ENCODE peak calls at places on chromosomes 4 and X, in eight cellular contexts. One of them, this sample, is unnamed.

GRCh38 chr4:85909851-85910250 is 434.9 kb downstream of the ARHGAP24 start:
- DNase-seq in central memory CD8-positive, alpha-beta T cell: no peak
- DNase-seq in HTR-8/SVneo: no peak
- DNase-seq in cardiac muscle cell: no peak
- DNase-seq in activated T-cell treated with anti-CD3 and anti-CD28 coated beads for 1 hour: no peak
- DNase-seq in DMS 273 treated with DMSO at 0.1 percent for 48 hours: no peak
- DNase-seq in NCI-H1417: no peak
- DNase-seq in AG20443: no peak
- DNase-seq in this sample: no peak

GRCh38 chr4:173171098-173171497 is 2.5 kb downstream of the GALNT7 start:
- DNase-seq in cardiac muscle cell: peak; percentile 25
- DNase-seq in central memory CD8-positive, alpha-beta T cell: no peak
- DNase-seq in NCI-H1417: no peak
- DNase-seq in HTR-8/SVneo: peak; percentile 51
- DNase-seq in AG20443: peak; percentile 29
- DNase-seq in DMS 273 treated with DMSO at 0.1 percent for 48 hours: no peak
- DNase-seq in activated T-cell treated with anti-CD3 and anti-CD28 coated beads for 1 hour: no peak
- DNase-seq in this sample: no peak

GRCh38 chr4:76206222-76206942 is 7.2 kb downstream of the SCARB2 start:
- DNase-seq in activated T-cell treated with anti-CD3 and anti-CD28 coated beads for 1 hour: no peak
- DNase-seq in central memory CD8-positive, alpha-beta T cell: no peak
- DNase-seq in AG20443: peak; percentile 13
- DNase-seq in HTR-8/SVneo: no peak
- DNase-seq in NCI-H1417: no peak
- DNase-seq in cardiac muscle cell: no peak
- DNase-seq in DMS 273 treated with DMSO at 0.1 percent for 48 hours: no peak
- DNase-seq in this sample: no peak

GRCh38 chr4:152357206-152357605 is 178.7 kb downstream of the FBXW7 start:
- DNase-seq in activated T-cell treated with anti-CD3 and anti-CD28 coated beads for 1 hour: no peak
- DNase-seq in AG20443: no peak
- DNase-seq in DMS 273 treated with DMSO at 0.1 percent for 48 hours: no peak
- DNase-seq in central memory CD8-positive, alpha-beta T cell: no peak
- DNase-seq in NCI-H1417: no peak
- DNase-seq in HTR-8/SVneo: no peak
- DNase-seq in cardiac muscle cell: no peak
- DNase-seq in this sample: no peak

GRCh38 chr4:115720611-115721010 is 607.2 kb upstream of the NDST4 start:
- DNase-seq in DMS 273 treated with DMSO at 0.1 percent for 48 hours: no peak
- DNase-seq in central memory CD8-positive, alpha-beta T cell: no peak
- DNase-seq in cardiac muscle cell: no peak
- DNase-seq in AG20443: no peak
- DNase-seq in HTR-8/SVneo: no peak
- DNase-seq in activated T-cell treated with anti-CD3 and anti-CD28 coated beads for 1 hour: no peak
- DNase-seq in NCI-H1417: no peak
- DNase-seq in this sample: no peak

GRCh38 chr4:40887690-40888089 is 137.9 kb downstream of the NSUN7 start:
- DNase-seq in AG20443: peak; percentile 80
- DNase-seq in DMS 273 treated with DMSO at 0.1 percent for 48 hours: no peak
- DNase-seq in HTR-8/SVneo: no peak
- DNase-seq in cardiac muscle cell: no peak
- DNase-seq in NCI-H1417: no peak
- DNase-seq in central memory CD8-positive, alpha-beta T cell: no peak
- DNase-seq in activated T-cell treated with anti-CD3 and anti-CD28 coated beads for 1 hour: no peak
- DNase-seq in this sample: no peak

GRCh38 chrX:20513185-20513584 is 246.5 kb upstream of the RPS6KA3 start:
- DNase-seq in activated T-cell treated with anti-CD3 and anti-CD28 coated beads for 1 hour: no peak
- DNase-seq in DMS 273 treated with DMSO at 0.1 percent for 48 hours: no peak
- DNase-seq in cardiac muscle cell: no peak
- DNase-seq in NCI-H1417: no peak
- DNase-seq in AG20443: no peak
- DNase-seq in HTR-8/SVneo: no peak
- DNase-seq in central memory CD8-positive, alpha-beta T cell: no peak
- DNase-seq in this sample: no peak

GRCh38 chr4:61853041-61853440 is 652.9 kb downstream of the ADGRL3 start:
- DNase-seq in HTR-8/SVneo: no peak
- DNase-seq in activated T-cell treated with anti-CD3 and anti-CD28 coated beads for 1 hour: no peak
- DNase-seq in NCI-H1417: no peak
- DNase-seq in DMS 273 treated with DMSO at 0.1 percent for 48 hours: no peak
- DNase-seq in AG20443: no peak
- DNase-seq in cardiac muscle cell: no peak
- DNase-seq in central memory CD8-positive, alpha-beta T cell: no peak
- DNase-seq in this sample: no peak

GRCh38 chr4:18050448-18050847 is 28.9 kb upstream of the LCORL start:
- DNase-seq in AG20443: no peak
- DNase-seq in NCI-H1417: no peak
- DNase-seq in HTR-8/SVneo: no peak
- DNase-seq in DMS 273 treated with DMSO at 0.1 percent for 48 hours: no peak
- DNase-seq in activated T-cell treated with anti-CD3 and anti-CD28 coated beads for 1 hour: no peak
- DNase-seq in cardiac muscle cell: no peak
- DNase-seq in central memory CD8-positive, alpha-beta T cell: no peak
- DNase-seq in this sample: no peak

GRCh38 chrX:154074199-154074598 is 23.3 kb downstream of the MECP2 start:
- DNase-seq in NCI-H1417: no peak
- DNase-seq in DMS 273 treated with DMSO at 0.1 percent for 48 hours: no peak
- DNase-seq in activated T-cell treated with anti-CD3 and anti-CD28 coated beads for 1 hour: no peak
- DNase-seq in HTR-8/SVneo: peak; percentile 63
- DNase-seq in central memory CD8-positive, alpha-beta T cell: no peak
- DNase-seq in cardiac muscle cell: peak; percentile 18
- DNase-seq in AG20443: peak; percentile 49
- DNase-seq in this sample: no peak

GRCh38 chr4:81814909-81815539 is 343.3 kb upstream of the RASGEF1B start:
- DNase-seq in HTR-8/SVneo: no peak
- DNase-seq in NCI-H1417: no peak
- DNase-seq in DMS 273 treated with DMSO at 0.1 percent for 48 hours: no peak
- DNase-seq in central memory CD8-positive, alpha-beta T cell: no peak
- DNase-seq in AG20443: no peak
- DNase-seq in activated T-cell treated with anti-CD3 and anti-CD28 coated beads for 1 hour: no peak
- DNase-seq in cardiac muscle cell: no peak
- DNase-seq in this sample: no peak

GRCh38 chr4:93791570-93792195 is 36.9 kb upstream of the ATOH1 start:
- DNase-seq in central memory CD8-positive, alpha-beta T cell: no peak
- DNase-seq in NCI-H1417: peak; percentile 64
- DNase-seq in HTR-8/SVneo: peak; percentile 24
- DNase-seq in activated T-cell treated with anti-CD3 and anti-CD28 coated beads for 1 hour: no peak
- DNase-seq in AG20443: peak; percentile 64
- DNase-seq in cardiac muscle cell: peak; percentile 84
- DNase-seq in DMS 273 treated with DMSO at 0.1 percent for 48 hours: peak; percentile 25
- DNase-seq in this sample: peak; percentile 64

GRCh38 chr4:179040259-179040658 is 1598.0 kb upstream of the AGA start:
- DNase-seq in AG20443: no peak
- DNase-seq in central memory CD8-positive, alpha-beta T cell: no peak
- DNase-seq in DMS 273 treated with DMSO at 0.1 percent for 48 hours: no peak
- DNase-seq in activated T-cell treated with anti-CD3 and anti-CD28 coated beads for 1 hour: no peak
- DNase-seq in cardiac muscle cell: no peak
- DNase-seq in HTR-8/SVneo: no peak
- DNase-seq in NCI-H1417: no peak
- DNase-seq in this sample: no peak

GRCh38 chrX:80808854-80809493 is 703 bp downstream of the BRWD3 start:
- DNase-seq in HTR-8/SVneo: no peak
- DNase-seq in NCI-H1417: peak; percentile 2
- DNase-seq in central memory CD8-positive, alpha-beta T cell: peak; percentile 10
- DNase-seq in DMS 273 treated with DMSO at 0.1 percent for 48 hours: no peak
- DNase-seq in cardiac muscle cell: peak; percentile 10
- DNase-seq in activated T-cell treated with anti-CD3 and anti-CD28 coated beads for 1 hour: no peak
- DNase-seq in AG20443: no peak
- DNase-seq in this sample: peak; percentile 28

GRCh38 chr4:107989162-107989536 is 540 bp upstream of the HADH start:
- DNase-seq in central memory CD8-positive, alpha-beta T cell: no peak
- DNase-seq in DMS 273 treated with DMSO at 0.1 percent for 48 hours: no peak
- DNase-seq in cardiac muscle cell: no peak
- DNase-seq in HTR-8/SVneo: no peak
- DNase-seq in activated T-cell treated with anti-CD3 and anti-CD28 coated beads for 1 hour: no peak
- DNase-seq in AG20443: no peak
- DNase-seq in NCI-H1417: no peak
- DNase-seq in this sample: no peak

GRCh38 chrX:13036896-13037295 is 7.5 kb downstream of the FAM9C start:
- DNase-seq in AG20443: no peak
- DNase-seq in NCI-H1417: no peak
- DNase-seq in HTR-8/SVneo: no peak
- DNase-seq in cardiac muscle cell: no peak
- DNase-seq in central memory CD8-positive, alpha-beta T cell: no peak
- DNase-seq in activated T-cell treated with anti-CD3 and anti-CD28 coated beads for 1 hour: no peak
- DNase-seq in DMS 273 treated with DMSO at 0.1 percent for 48 hours: no peak
- DNase-seq in this sample: no peak